ENCODE peak calls at places on chromosomes 16 and 17, in ten cellular contexts. A is K562, H is transverse colon, K is stomach, Z is esophagus muscularis mucosa, Q is upper lobe of left lung, E is H1, U is sigmoid colon, M is SK-N-SH, D is HepG2. F is an unnamed sample.

GRCh38 chr17:51120357-51120738 is 320 bp downstream of the SPAG9 start:
- DNase-seq in K (peak; percentile 59), Q (no peak), D (no peak), U (peak; percentile 81), M (peak; percentile 83), H (peak; percentile 60), Z (no peak), A (peak; percentile 54), E (no peak), F (no peak)

GRCh38 chr17:50661795-50662391 is 27.2 kb downstream of the ABCC3 start:
- DNase-seq in D (peak; percentile 93), Q (no peak), A (peak; percentile 91), H (peak; percentile 90), M (peak; percentile 73), Z (no peak), E (no peak), K (peak; percentile 77), U (peak; percentile 81), F (no peak)

GRCh38 chr17:20999044-20999573 is 43.7 kb downstream of the USP22 start:
- DNase-seq in M (no peak), E (no peak), Q (no peak), U (no peak), K (no peak), D (no peak), Z (no peak), H (no peak), A (peak; percentile 11), F (no peak)

GRCh38 chr17:8447816-8448215 is 12.1 kb downstream of the NDEL1 start:
- DNase-seq in Z (no peak), U (no peak), K (no peak), H (no peak), E (no peak), M (no peak), D (peak; percentile 57), A (no peak), Q (no peak), F (no peak)

GRCh38 chr17:14471052-14471451 is 170.2 kb downstream of the HS3ST3B1 start:
- DNase-seq in Z (no peak), Q (no peak), D (peak; percentile 89), K (no peak), E (no peak), H (peak; percentile 11), U (no peak), A (no peak), M (no peak), F (no peak)

GRCh38 chr17:50276588-50277356 is 2.5 kb downstream of the TMEM92 start:
- DNase-seq in U (no peak), H (no peak), A (no peak), M (no peak), Z (no peak), D (peak; percentile 50), K (no peak), E (no peak), Q (no peak), F (no peak)

GRCh38 chr17:28521296-28522085 is 15.3 kb downstream of the FOXN1 start:
- DNase-seq in K (no peak), Z (no peak), M (no peak), D (no peak), U (no peak), Q (peak; percentile 68), A (no peak), H (no peak), E (peak; percentile 62), F (no peak)

GRCh38 chr16:74321356-74321755 is 24.7 kb downstream of the PSMD7 start:
- DNase-seq in A (no peak), Z (no peak), H (no peak), Q (no peak), U (no peak), E (no peak), D (no peak), M (no peak), K (peak; percentile 28), F (no peak)

GRCh38 chr16:11836653-11837244 is 14.6 kb downstream of the RSL1D1 start:
- DNase-seq in U (no peak), M (no peak), H (no peak), D (no peak), E (no peak), A (no peak), K (no peak), Q (no peak), Z (no peak), F (peak; percentile 15)

GRCh38 chr17:8192070-8192815 is 2.3 kb upstream of the BORCS6 start:
- DNase-seq in E (peak; percentile 82), U (peak; percentile 96), A (peak; percentile 91), K (peak; percentile 78), D (peak; percentile 93), M (peak; percentile 82), H (peak; percentile 85), Q (no peak), Z (peak; percentile 97), F (peak; percentile 91)

GRCh38 chr16:28946681-28947080 is 4.1 kb upstream of the NFATC2IP start:
- DNase-seq in Z (no peak), H (no peak), M (no peak), E (no peak), Q (no peak), U (no peak), D (no peak), K (no peak), A (no peak), F (no peak)

GRCh38 chr16:85345129-85345639 is 232.9 kb upstream of the CIBAR2 start:
- DNase-seq in A (no peak), Z (no peak), U (no peak), M (no peak), Q (no peak), E (no peak), D (no peak), K (no peak), H (no peak), F (no peak)

GRCh38 chr16:11098601-11099377 is 154.4 kb downstream of the CLEC16A start:
- DNase-seq in M (no peak), H (no peak), D (no peak), A (no peak), Q (no peak), Z (no peak), E (no peak), U (no peak), K (no peak), F (no peak)

GRCh38 chr17:9342225-9342624 is 233.4 kb downstream of the STX8 start:
- DNase-seq in E (no peak), U (no peak), Q (no peak), K (no peak), A (no peak), D (no peak), H (no peak), M (no peak), Z (no peak), F (no peak)

GRCh38 chr17:1203111-1203966 is 23.6 kb upstream of the ABR start:
- DNase-seq in E (peak; percentile 94), H (peak; percentile 61), Q (peak; percentile 93), D (no peak), Z (no peak), U (peak; percentile 90), K (peak; percentile 68), A (peak; percentile 14), M (peak; percentile 100), F (peak; percentile 89)

GRCh38 chr16:27516360-27516759 is 33.4 kb downstream of the GTF3C1 start:
- DNase-seq in Q (no peak), K (no peak), H (no peak), A (no peak), M (no peak), D (no peak), U (no peak), E (no peak), Z (no peak), F (no peak)

GRCh38 chr16:27511657-27512056 is 38.1 kb downstream of the GTF3C1 start:
- DNase-seq in Z (no peak), Q (no peak), K (no peak), D (no peak), A (no peak), E (no peak), M (no peak), H (no peak), U (no peak), F (no peak)

GRCh38 chr16:27515874-27516353 is 33.8 kb downstream of the GTF3C1 start:
- DNase-seq in M (peak; percentile 68), D (peak; percentile 36), H (no peak), Q (no peak), A (peak; percentile 39), Z (no peak), U (no peak), E (peak; percentile 79), K (peak; percentile 27), F (no peak)

GRCh38 chr16:27512061-27512460 is 37.7 kb downstream of the GTF3C1 start:
- DNase-seq in Q (no peak), M (no peak), Z (no peak), E (no peak), H (no peak), U (no peak), D (no peak), K (no peak), A (no peak), F (no peak)

DNA sequence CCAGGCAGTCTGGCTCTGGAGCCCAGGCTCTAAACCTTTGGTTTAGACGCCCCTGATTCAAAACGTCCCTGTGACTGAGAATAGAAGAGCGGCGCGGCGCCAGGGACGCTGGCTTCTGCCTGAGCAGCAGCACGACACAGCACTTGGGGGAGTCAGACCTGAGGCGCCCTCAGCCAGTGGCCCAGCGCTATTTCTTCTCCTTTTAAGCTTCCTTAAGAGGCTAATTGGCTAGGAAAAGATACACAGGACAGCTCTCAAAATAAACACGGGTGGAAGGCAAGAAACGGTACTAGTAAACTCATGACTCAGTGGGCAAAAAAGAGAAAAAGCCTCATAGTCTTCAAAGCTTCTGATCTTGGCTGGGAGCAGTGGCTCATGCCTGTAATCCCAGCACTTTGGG is 34.9 kb downstream of the GTF3C1 start:
- DNase-seq in D (no peak), Z (no peak), E (no peak), H (no peak), K (no peak), Q (no peak), M (no peak), A (no peak), U (no peak), F (no peak)
- TF ChIP-seq POLR2AphosphoS5 in D (no peak), Z (no peak), E (no peak), H (no peak), K (no peak), Q (no peak), M (no peak), A (no peak), U (no peak), F (no peak)

GRCh38 chr17:74981979-74982662 is 5.3 kb upstream of the CDR2L start:
- DNase-seq in M (peak; percentile 99), Q (peak; percentile 95), H (peak; percentile 77), K (peak; percentile 79), Z (no peak), E (peak; percentile 87), D (peak; percentile 72), U (peak; percentile 85), A (peak; percentile 89), F (peak; percentile 83)
- TF ChIP-seq CTCF in M (peak; percentile 12), Q (peak; percentile 53), H (no peak), K (no peak), Z (peak; percentile 9), E (no peak), D (peak; percentile 62), U (peak; percentile 21), A (peak; percentile 8), F (no peak)

GRCh38 chr16:22220714-22221113 is 14.6 kb downstream of the EEF2K start:
- DNase-seq in A (no peak), U (no peak), D (no peak), Z (no peak), E (no peak), Q (peak; percentile 69), K (peak; percentile 55), H (no peak), M (no peak), F (no peak)
- TF ChIP-seq EP300 in A (no peak), U (no peak), D (no peak), Z (no peak), E (no peak), Q (no peak), K (no peak), H (no peak), M (no peak), F (no peak)

GRCh38 chr17:67511012-67511411 is 133.9 kb downstream of the PITPNC1 start:
- DNase-seq in E (no peak), Z (no peak), Q (no peak), A (no peak), K (no peak), U (no peak), M (no peak), H (no peak), D (no peak), F (no peak)
- TF ChIP-seq POLR2AphosphoS5 in E (no peak), Z (no peak), Q (no peak), A (no peak), K (no peak), U (no peak), M (no peak), H (no peak), D (no peak), F (no peak)